ENCODE peak calls at places on chromosome 20, in seven cellular contexts. O is HEK293T; J is SJSA1; U is T-helper 17 cell; M is activated CD4-positive, alpha-beta T cell treated with anti-CD3 and anti-CD28 coated beads, Interleukin-2, amount 10 ng/mL, durations not matched to agents 7 days and 5 days; I is stimulated activated naive CD8-positive, alpha-beta T cell treated with anti-CD3 and anti-CD28 coated beads, Interleukin-15, amount 100 ng/mL, for 72 hours; N is GDM1. D is an unnamed sample.

GRCh38 chr20:44780226-44780625 is 30.1 kb downstream of the RIMS4 start:
- DNase-seq in O (peak; percentile 60), J (peak; percentile 22), U (no peak), M (peak; percentile 65), I (peak; percentile 12), N (peak; percentile 15), D (no peak)

GRCh38 chr20:57662313-57663240 is 42.4 kb upstream of the ZBP1 start:
- DNase-seq in O (no peak), J (no peak), U (peak; percentile 1), M (no peak), I (no peak), N (no peak), D (no peak)

GRCh38 chr20:23048283-23049200 is 930 bp downstream of the THBD start:
- DNase-seq in O (peak; percentile 64), J (peak; percentile 53), U (no peak), M (peak; percentile 41), I (peak; percentile 13), N (peak; percentile 82), D (peak; percentile 41)

GRCh38 chr20:35055445-35056276 is 36.9 kb downstream of the TRPC4AP start:
- DNase-seq in O (no peak), J (no peak), U (no peak), M (no peak), I (no peak), N (no peak), D (no peak)

GRCh38 chr20:47493175-47493953 is 8.3 kb upstream of the NCOA3 start:
- DNase-seq in O (peak; percentile 55), J (no peak), U (no peak), M (peak; percentile 55), I (no peak), N (no peak), D (no peak)

GRCh38 chr20:36145877-36146707 is 8.4 kb upstream of the EPB41L1 start:
- DNase-seq in O (no peak), J (no peak), U (no peak), M (no peak), I (no peak), N (no peak), D (no peak)

GRCh38 chr20:51487525-51488279 is 54.8 kb downstream of the NFATC2 start:
- DNase-seq in O (peak; percentile 21), J (peak; percentile 75), U (no peak), M (no peak), I (no peak), N (no peak), D (no peak)

GRCh38 chr20:5000263-5001173 is 792 bp downstream of the SLC23A2 start:
- DNase-seq in O (peak; percentile 31), J (no peak), U (peak; percentile 21), M (peak; percentile 21), I (peak; percentile 31), N (no peak), D (no peak)

GRCh38 chr20:9928281-9928737 is 89.4 kb upstream of the PAK5 start:
- DNase-seq in O (no peak), J (no peak), U (no peak), M (no peak), I (no peak), N (no peak), D (no peak)

GRCh38 chr20:36313476-36313875 is 7.3 kb downstream of the DLGAP4 start:
- DNase-seq in O (no peak), J (no peak), U (no peak), M (no peak), I (no peak), N (no peak), D (no peak)

GRCh38 chr20:37081717-37082289 is 14.0 kb downstream of the RBL1 start:
- DNase-seq in O (no peak), J (no peak), U (no peak), M (peak; percentile 62), I (no peak), N (no peak), D (no peak)

GRCh38 chr20:62829231-62830230 is 12.7 kb downstream of the COL9A3 start:
- DNase-seq in O (no peak), J (no peak), U (no peak), M (no peak), I (no peak), N (no peak), D (no peak)

GRCh38 chr20:54555150-54555549 is 79.8 kb downstream of the DOK5 start:
- DNase-seq in O (no peak), J (no peak), U (no peak), M (no peak), I (no peak), N (no peak), D (no peak)

GRCh38 chr20:46605181-46605580 is 46.1 kb downstream of the SLC13A3 start:
- DNase-seq in O (no peak), J (no peak), U (no peak), M (no peak), I (no peak), N (no peak), D (no peak)

GRCh38 chr20:63809856-63810255 is 21.2 kb downstream of the ZBTB46 start:
- DNase-seq in O (no peak), J (no peak), U (no peak), M (no peak), I (no peak), N (no peak), D (no peak)

GRCh38 chr20:36614781-36615557 is 9.4 kb downstream of the RAB5IF start:
- DNase-seq in O (no peak), J (no peak), U (no peak), M (no peak), I (no peak), N (no peak), D (no peak)

GRCh38 chr20:23397961-23398360 is 23.3 kb downstream of the NAPB start:
- DNase-seq in O (no peak), J (no peak), U (no peak), M (peak; percentile 12), I (no peak), N (peak; percentile 19), D (no peak)

GRCh38 chr20:58306421-58307261 is 2.9 kb upstream of the RAB22A start:
- DNase-seq in O (no peak), J (peak; percentile 94), U (peak; percentile 71), M (peak; percentile 76), I (peak; percentile 76), N (peak; percentile 43), D (no peak)

GRCh38 chr20:35947489-35947888 is 6.8 kb downstream of the SCAND1 start:
- DNase-seq in O (peak; percentile 45), J (peak; percentile 8), U (no peak), M (peak; percentile 41), I (peak; percentile 30), N (no peak), D (peak; percentile 59)

GRCh38 chr20:52529856-52530255 is 338.3 kb upstream of the ZFP64 start:
- DNase-seq in O (no peak), J (peak; percentile 75), U (no peak), M (no peak), I (no peak), N (no peak), D (no peak)

GRCh38 chr20:343107-343506 is 3.8 kb upstream of the NRSN2 start:
- DNase-seq in O (no peak), J (no peak), U (no peak), M (no peak), I (no peak), N (no peak), D (no peak)

GRCh38 chr20:47489448-47489872 is 12.2 kb upstream of the NCOA3 start:
- DNase-seq in O (no peak), J (no peak), U (peak; percentile 11), M (peak; percentile 75), I (peak; percentile 22), N (peak; percentile 58), D (no peak)